ENCODE peak calls at places on chromosomes 3 and 15, in six cellular contexts. O is neuronal stem cell, U is IMR-90, L is mesenchymal stem cell, B is mesendoderm, P is H1. H is an unnamed sample. For H3K4me1, the result is how much of the 10 kb centered on the place peaks cover.

GRCh38 chr3:11544413-11545181 is 99.1 kb downstream of the VGLL4 start:
- DNase-seq in O (no peak), U (peak), L (peak), B (peak), P (no peak), H (no peak)

GRCh38 chr3:8597515-8597853 is 47.1 kb downstream of the SSUH2 start:
- DNase-seq in O (no peak), U (no peak), L (no peak), B (no peak), P (no peak), H (no peak)

GRCh38 chr3:159200176-159200575 is 398.3 kb downstream of the MFSD1 start:
- DNase-seq in O (no peak), U (no peak), L (peak), B (peak), P (no peak), H (no peak)

GRCh38 chr3:129934234-129935123 is 40.0 kb upstream of the TRH start:
- DNase-seq in O (peak), U (peak), L (peak), B (peak), P (no peak), H (peak)

GRCh38 chr3:159025733-159026132 is 223.9 kb downstream of the MFSD1 start:
- DNase-seq in O (no peak), U (no peak), L (no peak), B (no peak), P (no peak), H (no peak)

GRCh38 chr3:131361464-131362421 is 19.8 kb upstream of the NUDT16 start:
- DNase-seq in O (peak), U (peak), L (peak), B (peak), P (peak), H (peak)

GRCh38 chr3:197329382-197329781 is 31.0 kb upstream of the DLG1 start:
- DNase-seq in O (no peak), U (no peak), L (no peak), B (no peak), P (no peak), H (no peak)

GRCh38 chr3:69212411-69213160 is 90.2 kb upstream of the LMOD3 start:
- DNase-seq in O (no peak), U (peak), L (peak), B (no peak), P (no peak), H (no peak)

GRCh38 chr15:92809880-92810361 is 90.2 kb upstream of the CHD2 start:
- DNase-seq in O (no peak), U (peak), L (peak), B (peak), P (no peak), H (no peak)

GRCh38 chr15:28919679-28920655 is 34.2 kb downstream of the APBA2 start:
- DNase-seq in O (no peak), U (no peak), L (no peak), B (no peak), P (no peak), H (no peak)

GRCh38 chr3:190432216-190432615 is 17.5 kb downstream of the TMEM207 start:
- DNase-seq in O (no peak), U (peak), L (peak), B (peak), P (no peak), H (no peak)

GRCh38 chr15:77720617-77721016 is 87.9 kb upstream of the LINGO1 start:
- DNase-seq in O (no peak), U (no peak), L (no peak), B (no peak), P (no peak), H (no peak)

DNA sequence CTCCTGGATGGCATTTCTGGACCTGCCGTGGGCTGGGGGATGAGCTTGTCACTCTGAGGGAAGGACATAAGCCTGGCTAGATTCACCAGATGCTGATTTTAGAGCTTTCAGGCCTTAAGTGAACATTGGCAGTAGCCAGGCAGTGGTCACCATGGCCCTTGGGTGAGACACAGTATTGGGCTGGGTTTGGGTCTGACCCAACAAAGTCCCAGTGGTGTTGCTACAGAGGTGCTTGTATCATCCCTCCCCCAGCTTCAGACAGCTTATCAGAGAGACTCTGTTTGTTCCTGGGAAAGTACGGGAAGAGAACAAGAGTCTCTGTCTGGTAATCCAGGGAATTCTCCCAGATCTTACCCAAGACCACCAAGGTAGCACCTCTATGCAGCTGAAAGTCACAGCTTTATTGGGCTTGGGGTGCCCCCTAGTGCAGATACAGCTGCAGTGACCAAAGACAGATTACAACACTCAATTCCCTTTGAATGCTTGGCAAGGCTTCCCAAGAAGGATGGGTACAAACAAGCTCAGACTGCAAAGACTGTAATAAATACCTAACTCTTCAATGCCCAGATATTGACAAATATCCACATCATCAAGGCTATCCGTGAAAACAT is 9.8 kb upstream of the RUVBL1 start:
- DNase-seq in O (peak), U (peak), L (peak), B (peak), P (no peak), H (peak)
- H2BK15ac ChIP-seq in O (no peak), U (no peak), L (no peak), B (no peak), P (no peak), H (no peak)

GRCh38 chr3:171056528-171056927 is 30.0 kb upstream of the SLC2A2 start:
- DNase-seq in O (no peak), U (peak), L (peak), B (no peak), P (no peak), H (no peak)
- H3K4me1 ChIP-seq in O (under half), U (under half), L (under half), B (under half), P (under half), H (under half)

DNA sequence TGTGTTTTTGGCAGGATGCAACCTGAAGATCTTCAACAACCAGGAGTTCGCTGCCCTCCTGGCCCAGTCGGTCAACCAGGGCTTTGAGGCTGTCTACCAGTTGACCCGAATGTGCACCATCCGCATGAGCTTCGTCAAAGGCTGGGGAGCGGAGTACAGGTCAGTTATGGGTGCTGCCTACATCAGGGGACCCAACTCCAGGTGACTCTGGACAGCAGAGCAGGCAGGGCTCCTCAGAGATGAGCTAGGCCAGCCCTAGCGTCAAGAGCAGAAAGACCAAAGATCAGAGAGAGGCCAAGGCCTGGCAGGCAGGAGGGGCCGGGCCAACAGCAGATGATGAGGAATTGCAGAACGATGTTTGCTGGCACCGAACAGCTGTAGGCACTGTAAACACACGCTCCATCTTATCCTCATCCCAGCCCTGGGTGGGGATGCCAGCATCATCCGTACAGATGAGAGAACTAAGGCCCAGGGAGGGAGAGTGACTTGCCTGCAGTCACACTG is 67.1 kb downstream of the AAGAB start:
- DNase-seq in O (no peak), U (no peak), L (no peak), B (no peak), P (no peak), H (no peak)
- H2BK15ac ChIP-seq in O (no peak), U (peak), L (no peak), B (no peak), P (no peak), H (no peak)

GRCh38 chr3:125112981-125113380 is 57.2 kb upstream of the HEG1 start:
- DNase-seq in O (no peak), U (no peak), L (no peak), B (no peak), P (no peak), H (no peak)
- H3K4me1 ChIP-seq in O (under half), U (under half), L (under half), B (under half), P (under half), H (under half)